ENCODE peak calls at places on chromosome 22, in seven cellular contexts. J is activated CD4-positive, alpha-beta T cell treated with anti-CD3 and anti-CD28 coated beads, Interleukin-2, amount 50 U/mL, for 1 hour; S is stimulated activated CD8-positive, alpha-beta memory T cell treated with anti-CD3 and anti-CD28 coated beads, Interleukin-15, amount 100 ng/mL, for 4 hours; L is substantia nigra; H is NCI-H1436; I is NCI-H1092; K is H54. R is an unnamed sample.

GRCh38 chr22:46061431-46062231 is 84.7 kb upstream of the WNT7B start:
- DNase-seq in J (no peak), S (no peak), L (no peak), H (no peak), I (no peak), K (no peak), R (no peak)

GRCh38 chr22:24434472-24435322 is 7.3 kb downstream of the ADORA2A start:
- DNase-seq in J (peak; percentile 70), S (peak; percentile 58), L (no peak), H (no peak), I (no peak), K (no peak), R (peak; percentile 88)

GRCh38 chr22:48239461-48240164 is 1477.2 kb downstream of the TBC1D22A start:
- DNase-seq in J (no peak), S (no peak), L (no peak), H (no peak), I (no peak), K (no peak), R (no peak)

GRCh38 chr22:28547132-28547842 is 132.4 kb downstream of the TTC28 start:
- DNase-seq in J (no peak), S (no peak), L (no peak), H (no peak), I (no peak), K (no peak), R (no peak)

GRCh38 chr22:30557243-30557642 is 10.7 kb upstream of the SEC14L6 start:
- DNase-seq in J (no peak), S (no peak), L (no peak), H (no peak), I (no peak), K (no peak), R (no peak)

GRCh38 chr22:46049726-46050450 is 72.9 kb upstream of the WNT7B start:
- DNase-seq in J (no peak), S (no peak), L (no peak), H (no peak), I (no peak), K (no peak), R (no peak)

GRCh38 chr22:49979587-49980264 is 19.2 kb downstream of the PIM3 start:
- DNase-seq in J (no peak), S (no peak), L (no peak), H (no peak), I (no peak), K (no peak), R (no peak)

GRCh38 chr22:46353483-46354105 is 18.1 kb downstream of the TRMU start:
- DNase-seq in J (no peak), S (no peak), L (no peak), H (no peak), I (no peak), K (no peak), R (no peak)

GRCh38 chr22:48489551-48490512 is 1337.8 kb downstream of the BRD1 start:
- DNase-seq in J (no peak), S (no peak), L (no peak), H (no peak), I (no peak), K (no peak), R (no peak)

GRCh38 chr22:49753961-49754673 is 73.6 kb downstream of the BRD1 start:
- DNase-seq in J (no peak), S (no peak), L (no peak), H (peak; percentile 14), I (no peak), K (no peak), R (no peak)

GRCh38 chr22:35685731-35686130 is 31.9 kb upstream of the APOL5 start:
- DNase-seq in J (no peak), S (no peak), L (no peak), H (no peak), I (no peak), K (no peak), R (no peak)

GRCh38 chr22:19037282-19038163 is 84.7 kb downstream of the DGCR2 start:
- DNase-seq in J (no peak), S (no peak), L (no peak), H (no peak), I (no peak), K (no peak), R (no peak)

GRCh38 chr22:44483878-44484277 is 14.2 kb downstream of the RTL6 start:
- DNase-seq in J (no peak), S (no peak), L (no peak), H (no peak), I (no peak), K (no peak), R (no peak)

GRCh38 chr22:48378673-48379072 is 1449.0 kb downstream of the BRD1 start:
- DNase-seq in J (no peak), S (no peak), L (no peak), H (no peak), I (no peak), K (no peak), R (no peak)

GRCh38 chr22:46967445-46968358 is 205.3 kb downstream of the TBC1D22A start:
- DNase-seq in J (no peak), S (no peak), L (no peak), H (no peak), I (no peak), K (peak; percentile 53), R (no peak)

GRCh38 chr22:36325163-36326031 is 62.4 kb downstream of the MYH9 start:
- DNase-seq in J (no peak), S (no peak), L (no peak), H (no peak), I (no peak), K (no peak), R (no peak)

GRCh38 chr22:39960791-39961746 is 872 bp downstream of the TMA7B start:
- DNase-seq in J (peak; percentile 48), S (peak; percentile 46), L (no peak), H (no peak), I (no peak), K (peak; percentile 62), R (no peak)

GRCh38 chr22:44570476-44571445 is 72.7 kb upstream of the RTL6 start:
- DNase-seq in J (no peak), S (no peak), L (no peak), H (no peak), I (no peak), K (no peak), R (no peak)

GRCh38 chr22:25201557-25202273 is 2.1 kb downstream of the CRYBB3 start:
- DNase-seq in J (no peak), S (no peak), L (no peak), H (no peak), I (no peak), K (no peak), R (no peak)

GRCh38 chr22:23084453-23085350 is 14.4 kb downstream of the GNAZ start:
- DNase-seq in J (no peak), S (no peak), L (no peak), H (no peak), I (no peak), K (no peak), R (no peak)

GRCh38 chr22:27175444-27175843 is 518.1 kb downstream of the MIAT start:
- DNase-seq in J (no peak), S (no peak), L (no peak), H (no peak), I (no peak), K (no peak), R (no peak)

GRCh38 chr22:19466126-19466716 is 12.8 kb downstream of the UFD1 start:
- DNase-seq in J (no peak), S (no peak), L (no peak), H (no peak), I (no peak), K (no peak), R (no peak)

GRCh38 chr22:36386351-36386899 is 1.3 kb downstream of the MYH9 start:
- DNase-seq in J (no peak), S (no peak), L (no peak), H (no peak), I (peak; percentile 35), K (no peak), R (peak; percentile 39)

GRCh38 chr22:49983148-49984042 is 22.8 kb downstream of the PIM3 start:
- DNase-seq in J (no peak), S (no peak), L (no peak), H (no peak), I (no peak), K (no peak), R (no peak)

GRCh38 chr22:37782340-37783168 is 25.2 kb upstream of the GCAT start:
- DNase-seq in J (no peak), S (no peak), L (no peak), H (no peak), I (no peak), K (peak; percentile 55), R (no peak)

GRCh38 chr22:23214398-23214797 is 34.1 kb downstream of the BCR start:
- DNase-seq in J (no peak), S (no peak), L (no peak), H (no peak), I (no peak), K (no peak), R (no peak)

GRCh38 chr22:24146190-24146616 is 35.1 kb upstream of the SUSD2 start:
- DNase-seq in J (no peak), S (no peak), L (no peak), H (peak; percentile 29), I (peak; percentile 20), K (no peak), R (peak; percentile 16)

GRCh38 chr22:25403284-25403606 is 161.2 kb upstream of the GRK3 start:
- DNase-seq in J (no peak), S (no peak), L (no peak), H (no peak), I (no peak), K (no peak), R (no peak)

GRCh38 chr22:26766510-26767350 is 109.3 kb downstream of the MIAT start:
- DNase-seq in J (no peak), S (no peak), L (no peak), H (no peak), I (no peak), K (no peak), R (peak; percentile 37)

GRCh38 chr22:26570126-26570525 is 19.8 kb downstream of the TPST2 start:
- DNase-seq in J (no peak), S (no peak), L (no peak), H (no peak), I (no peak), K (no peak), R (no peak)

R was measured in DND-41.